ENCODE peak calls at places on chromosomes 16 and 17, in four cellular contexts. S is IMR-90, H is mesendoderm, C is H1. K is an unnamed sample.

GRCh38 chr16:31698901-31699300 is 171.2 kb downstream of the AHSP start:
- DNase-seq in S (no peak), H (no peak), C (no peak), K (no peak)

GRCh38 chr17:77622627-77623026 is 335.9 kb upstream of the TNRC6C start:
- DNase-seq in S (no peak), H (no peak), C (no peak), K (no peak)

GRCh38 chr16:58832496-58832895 is 98.4 kb upstream of the GOT2 start:
- DNase-seq in S (no peak), H (no peak), C (no peak), K (no peak)

GRCh38 chr16:78529881-78530280 is 430.4 kb downstream of the WWOX start:
- DNase-seq in S (no peak), H (no peak), C (no peak), K (no peak)

GRCh38 chr17:44736551-44737240 is 22.1 kb upstream of the ADAM11 start:
- DNase-seq in S (no peak), H (no peak), C (no peak), K (no peak)

GRCh38 chr16:11303405-11304138 is 22.4 kb upstream of the PRM1 start:
- DNase-seq in S (no peak), H (no peak), C (no peak), K (no peak)

GRCh38 chr16:84751947-84752346 is 52.1 kb downstream of the USP10 start:
- DNase-seq in S (no peak), H (no peak), C (peak; percentile 7), K (no peak)

GRCh38 chr17:75502072-75502745 is 13.1 kb downstream of the CASKIN2 start:
- DNase-seq in S (no peak), H (no peak), C (no peak), K (no peak)

GRCh38 chr17:45129426-45129939 is 2.8 kb downstream of the PLCD3 start:
- DNase-seq in S (no peak), H (peak; percentile 75), C (no peak), K (no peak)

GRCh38 chr16:23788653-23789052 is 33.8 kb downstream of the CHP2 start:
- DNase-seq in S (no peak), H (no peak), C (no peak), K (no peak)

GRCh38 chr16:19003935-19004334 is 20.2 kb downstream of the TMC7 start:
- DNase-seq in S (no peak), H (no peak), C (no peak), K (no peak)

GRCh38 chr17:73293480-73293911 is 18.3 kb downstream of the CDC42EP4 start:
- DNase-seq in S (peak; percentile 91), H (no peak), C (no peak), K (no peak)

GRCh38 chr16:57893559-57894389 is 77.2 kb downstream of the CNGB1 start:
- DNase-seq in S (peak; percentile 91), H (no peak), C (no peak), K (no peak)

GRCh38 chr17:6027342-6028024 is 42.7 kb upstream of the WSCD1 start:
- DNase-seq in S (no peak), H (no peak), C (no peak), K (no peak)

GRCh38 chr17:6021011-6021400 is 49.2 kb upstream of the WSCD1 start:
- DNase-seq in S (no peak), H (no peak), C (no peak), K (no peak)

GRCh38 chr17:6023452-6023851 is 46.7 kb upstream of the WSCD1 start:
- DNase-seq in S (no peak), H (no peak), C (no peak), K (no peak)

GRCh38 chr17:6021627-6022026 is 48.6 kb upstream of the WSCD1 start:
- DNase-seq in S (no peak), H (no peak), C (no peak), K (no peak)

DNA sequence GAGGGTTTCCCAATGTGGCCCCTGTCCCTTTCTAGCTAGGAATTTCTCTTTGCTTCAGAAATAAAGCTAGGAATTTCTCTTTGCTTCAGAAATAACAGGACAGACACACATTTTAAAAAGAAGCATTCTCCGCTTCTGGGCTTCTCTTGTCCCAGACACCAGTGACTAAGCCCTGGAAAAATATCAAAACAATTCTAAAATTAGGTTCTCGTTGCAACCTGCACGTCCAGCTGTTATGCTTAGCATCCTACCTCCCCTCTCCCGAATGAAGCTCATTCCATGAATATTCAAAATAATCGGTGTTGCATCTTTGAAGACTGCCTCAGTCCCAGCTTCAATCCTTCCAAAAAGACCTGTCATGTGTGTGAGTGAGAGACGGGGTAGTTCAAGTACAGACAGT is 45.6 kb upstream of the WSCD1 start:
- DNase-seq in S (no peak), H (no peak), C (no peak), K (no peak)
- H3K56ac ChIP-seq in S (no peak overlapping the region), H (no peak overlapping the region), C (no peak overlapping the region), K (no peak overlapping the region)

DNA sequence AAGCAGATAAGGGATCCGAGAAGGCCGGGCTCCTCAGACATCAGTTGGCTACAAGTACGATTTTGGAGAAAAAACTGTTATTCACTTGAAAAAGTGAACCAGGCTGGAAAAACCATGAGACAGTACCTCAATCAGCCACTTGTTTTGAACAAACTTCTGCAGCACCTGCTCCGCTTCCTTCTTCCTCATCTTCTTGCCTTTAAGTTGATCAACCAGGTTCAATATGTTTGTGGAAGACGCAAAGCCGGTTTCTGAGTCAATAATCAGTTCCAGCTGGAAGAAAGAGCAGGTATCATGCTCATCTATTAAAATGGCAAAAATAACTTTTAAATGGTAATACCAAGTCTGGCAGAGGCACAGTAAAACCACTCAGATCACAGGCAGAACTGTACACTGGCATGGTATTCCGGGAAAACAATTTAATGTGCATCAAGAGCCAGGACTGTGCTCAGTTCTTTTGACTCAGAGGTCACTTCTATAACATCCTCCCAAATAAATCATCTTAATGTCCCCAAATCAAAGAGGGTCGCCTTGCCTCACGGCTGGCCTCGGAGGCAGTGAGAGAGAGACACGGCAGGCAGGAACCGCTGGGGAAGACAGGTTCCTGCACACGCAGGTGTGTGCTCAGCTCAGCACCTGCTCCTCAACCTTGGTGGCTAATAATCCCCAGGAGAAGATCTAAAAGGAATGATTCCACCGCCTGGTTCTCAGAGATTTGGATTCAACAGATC is 29.7 kb downstream of the KDM8 start:
- DNase-seq in S (no peak), H (no peak), C (no peak), K (no peak)
- H4K8ac ChIP-seq in S (no peak overlapping the region), H (no peak overlapping the region), C (no peak overlapping the region), K (no peak overlapping the region)

GRCh38 chr16:796296-797119 is 4.0 kb downstream of the GNG13 start:
- DNase-seq in S (no peak), H (no peak), C (no peak), K (no peak)

GRCh38 chr16:794853-795466 is 5.6 kb downstream of the GNG13 start:
- DNase-seq in S (no peak), H (no peak), C (no peak), K (no peak)

GRCh38 chr16:797120-797420 is 3.5 kb downstream of the GNG13 start:
- DNase-seq in S (no peak), H (peak; percentile 70), C (peak; percentile 83), K (peak; percentile 72)

GRCh38 chr16:794091-794842 is 5.8 kb downstream of the CHTF18 start:
- DNase-seq in S (no peak), H (no peak), C (no peak), K (no peak)

GRCh38 chr16:795580-796229 is 4.8 kb downstream of the GNG13 start:
- DNase-seq in S (no peak), H (no peak), C (no peak), K (no peak)
- H3K56ac ChIP-seq in S (no peak overlapping the region), H (no peak overlapping the region), C (no peak overlapping the region), K (no peak overlapping the region)

DNA sequence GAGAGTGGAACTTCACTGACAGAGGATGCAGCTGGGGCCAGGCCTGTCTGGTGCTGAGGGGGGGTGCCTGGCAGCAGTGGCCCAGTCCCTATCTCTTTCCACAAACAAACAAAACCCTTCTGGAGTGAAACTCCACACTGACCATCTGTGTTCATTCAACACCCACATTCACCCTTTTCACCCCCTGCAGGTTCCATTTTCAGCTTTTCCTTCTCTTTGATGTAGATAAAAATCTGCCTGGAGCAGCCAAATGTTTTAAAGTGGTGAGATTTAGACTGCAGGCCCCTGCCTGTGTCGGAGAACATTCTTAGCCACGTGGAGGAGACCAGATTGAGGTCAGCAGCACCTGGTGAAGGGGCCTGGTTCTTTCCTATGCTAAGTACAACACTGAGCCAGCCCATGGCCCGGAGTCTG is 161.4 kb upstream of the CDH11 start:
- DNase-seq in S (peak; percentile 34), H (peak; percentile 95), C (no peak), K (no peak)
- H4K8ac ChIP-seq in S (no peak overlapping the region), H (no peak overlapping the region), C (no peak overlapping the region), K (no peak overlapping the region)

DNA sequence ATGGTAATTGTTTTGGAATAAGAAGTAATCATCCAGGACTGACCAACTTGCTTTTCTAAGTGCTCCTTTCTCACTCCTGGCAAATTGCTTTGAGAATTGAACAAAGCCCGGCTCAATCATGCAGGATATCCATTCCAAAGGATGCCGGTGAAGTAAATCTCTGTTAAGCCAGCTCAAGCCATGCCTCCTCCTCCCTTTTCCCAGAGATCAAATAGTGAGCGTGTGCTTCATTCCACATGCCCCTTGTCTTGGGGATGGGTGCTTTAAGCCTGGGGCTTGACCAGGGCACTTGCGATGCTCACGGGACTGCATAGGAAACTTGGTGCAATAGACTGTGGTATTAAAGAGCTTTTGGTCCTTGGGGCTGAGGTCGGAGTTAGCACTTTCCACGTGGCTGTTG is 90.7 kb downstream of the UTP18 start:
- DNase-seq in S (no peak), H (no peak), C (no peak), K (no peak)
- H3K56ac ChIP-seq in S (no peak overlapping the region), H (no peak overlapping the region), C (no peak overlapping the region), K (no peak overlapping the region)

DNA sequence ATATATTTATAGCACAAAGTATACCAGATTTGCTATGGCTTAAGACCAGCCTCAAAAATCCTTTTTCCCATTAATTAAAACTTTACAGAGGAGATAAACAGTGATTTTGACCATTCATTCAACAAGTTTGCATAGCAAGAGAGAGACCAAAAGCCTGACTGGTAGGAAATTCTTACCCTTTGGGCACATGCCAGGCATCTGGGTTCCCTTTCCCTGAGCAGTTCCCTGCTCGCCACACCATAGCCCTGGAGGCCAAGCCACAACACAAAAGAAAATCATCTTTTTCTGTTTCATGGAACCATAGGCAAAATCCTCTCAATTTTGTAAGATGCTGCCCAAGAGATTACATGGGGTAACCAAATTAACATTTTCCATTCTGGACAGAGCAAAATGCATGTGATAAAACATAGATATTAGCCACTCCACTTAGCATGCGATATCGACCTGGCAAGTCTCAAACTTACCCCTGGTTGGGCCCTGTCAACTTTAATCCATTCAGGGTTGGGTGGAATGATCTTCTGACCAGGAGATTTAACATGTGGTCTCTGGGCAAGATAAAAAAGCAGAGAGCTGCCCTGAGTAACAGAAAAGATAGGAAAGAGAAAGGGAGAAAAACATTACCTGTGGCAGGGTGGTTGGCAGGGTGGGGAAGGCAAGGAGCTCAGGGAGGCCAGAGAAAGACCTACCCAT is 57.6 kb upstream of the B4GALNT2 start:
- DNase-seq in S (no peak), H (no peak), C (no peak), K (no peak)
- H4K8ac ChIP-seq in S (no peak overlapping the region), H (no peak overlapping the region), C (no peak overlapping the region), K (no peak overlapping the region)

DNA sequence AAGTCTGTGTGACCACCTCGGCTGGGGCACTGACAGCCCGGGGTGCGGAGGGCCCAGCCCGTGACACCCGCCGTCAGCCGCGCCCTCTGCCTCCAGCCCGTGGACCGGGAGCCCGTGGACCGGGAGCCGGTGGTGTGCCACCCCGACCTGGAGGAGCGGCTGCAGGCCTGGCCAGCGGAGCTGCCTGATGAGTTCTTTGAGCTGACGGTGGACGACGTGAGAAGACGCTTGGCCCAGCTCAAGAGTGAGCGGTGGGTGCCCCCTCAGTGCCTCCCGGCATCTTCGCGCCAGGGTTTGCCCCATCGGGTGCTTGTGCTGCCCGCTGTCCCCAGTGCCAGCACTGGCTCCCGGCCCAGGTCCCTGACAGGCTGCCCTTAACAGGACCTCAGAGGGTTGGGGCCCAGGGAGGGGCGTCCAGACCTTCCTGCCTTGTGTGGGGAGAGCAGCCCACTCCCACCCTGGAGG is 13.7 kb downstream of the CENPX start:
- DNase-seq in S (no peak), H (no peak), C (no peak), K (no peak)
- H3K56ac ChIP-seq in S (no peak overlapping the region), H (no peak overlapping the region), C (no peak overlapping the region), K (no peak overlapping the region)

K was measured in H9.